ENCODE peak calls at places on chromosomes 12 and 14, in six cellular contexts. B, V, W, I, E and C are unnamed samples.

GRCh38 chr14:86574026-86574777 is 1044.3 kb downstream of the FLRT2 start:
- DNase-seq in B (no peak), V (no peak), W (no peak), I (no peak), E (no peak), C (no peak)

GRCh38 chr14:92449404-92449975 is 64.1 kb upstream of the RIN3 start:
- DNase-seq in B (no peak), V (no peak), W (no peak), I (no peak), E (no peak), C (no peak)

GRCh38 chr12:50032516-50033316 is 7.4 kb upstream of the RACGAP1 start:
- DNase-seq in B (peak; percentile 25), V (no peak), W (no peak), I (no peak), E (peak; percentile 58), C (no peak)

GRCh38 chr14:90567191-90567590 is 170.4 kb downstream of the CALM1 start:
- DNase-seq in B (no peak), V (no peak), W (no peak), I (no peak), E (no peak), C (no peak)

GRCh38 chr12:32583535-32583934 is 95.6 kb upstream of the DNM1L start:
- DNase-seq in B (no peak), V (no peak), W (peak; percentile 79), I (no peak), E (no peak), C (no peak)

GRCh38 chr12:52517888-52518287 is 2.3 kb downstream of the KRT5 start:
- DNase-seq in B (no peak), V (no peak), W (no peak), I (no peak), E (no peak), C (no peak)

GRCh38 chr12:21852251-21852650 is 77.7 kb upstream of the KCNJ8 start:
- DNase-seq in B (no peak), V (no peak), W (no peak), I (no peak), E (no peak), C (no peak)

GRCh38 chr12:127809236-127809635 is 457.7 kb upstream of the TMEM132C start:
- DNase-seq in B (no peak), V (no peak), W (no peak), I (no peak), E (no peak), C (no peak)

GRCh38 chr12:5789469-5789968 is 155.5 kb downstream of the ANO2 start:
- DNase-seq in B (no peak), V (no peak), W (no peak), I (no peak), E (no peak), C (no peak)

GRCh38 chr14:59215353-59215752 is 26.9 kb downstream of the DAAM1 start:
- DNase-seq in B (peak; percentile 85), V (no peak), W (peak; percentile 22), I (peak; percentile 51), E (peak; percentile 95), C (peak; percentile 81)

GRCh38 chr14:72599579-72600470 is 294.1 kb downstream of the DPF3 start:
- DNase-seq in B (no peak), V (no peak), W (no peak), I (no peak), E (no peak), C (no peak)

GRCh38 chr14:61322011-61322798 is 826 bp downstream of the PRKCH start:
- DNase-seq in B (peak; percentile 73), V (no peak), W (no peak), I (peak; percentile 66), E (peak; percentile 75), C (peak; percentile 83)

GRCh38 chr12:56840922-56841321 is 77.8 kb downstream of the HSD17B6 start:
- DNase-seq in B (no peak), V (no peak), W (no peak), I (peak; percentile 8), E (no peak), C (no peak)

GRCh38 chr14:44657153-44657552 is 150.1 kb upstream of the FSCB start:
- DNase-seq in B (no peak), V (no peak), W (no peak), I (no peak), E (no peak), C (no peak)

GRCh38 chr14:64474041-64474440 is 8.7 kb downstream of the AKAP5 start:
- DNase-seq in B (no peak), V (no peak), W (no peak), I (no peak), E (no peak), C (no peak)

GRCh38 chr14:104432611-104433231 is 146.8 kb upstream of the C14orf180 start:
- DNase-seq in B (peak; percentile 22), V (no peak), W (no peak), I (no peak), E (peak; percentile 62), C (peak; percentile 82)

GRCh38 chr12:119157528-119157927 is 21.2 kb upstream of the HSPB8 start:
- DNase-seq in B (no peak), V (no peak), W (no peak), I (no peak), E (no peak), C (no peak)

GRCh38 chr14:67963545-67963944 is 144.0 kb downstream of the RAD51B start:
- DNase-seq in B (no peak), V (no peak), W (no peak), I (no peak), E (no peak), C (no peak)

GRCh38 chr14:61836184-61836583 is 74.0 kb downstream of the SNAPC1 start:
- DNase-seq in B (no peak), V (no peak), W (no peak), I (no peak), E (no peak), C (no peak)

GRCh38 chr12:7091171-7091570 is 1.1 kb downstream of the C1R start:
- DNase-seq in B (no peak), V (no peak), W (no peak), I (no peak), E (no peak), C (no peak)

GRCh38 chr12:7092986-7093460 is 778 bp upstream of the C1R start:
- DNase-seq in B (no peak), V (no peak), W (no peak), I (no peak), E (no peak), C (no peak)

GRCh38 chr12:7093486-7093885 is 1.2 kb upstream of the C1R start:
- DNase-seq in B (no peak), V (no peak), W (no peak), I (no peak), E (no peak), C (no peak)

GRCh38 chr12:7091660-7092228 is 501 bp downstream of the C1R start:
- DNase-seq in B (no peak), V (no peak), W (no peak), I (peak; percentile 22), E (peak; percentile 87), C (no peak)

DNA sequence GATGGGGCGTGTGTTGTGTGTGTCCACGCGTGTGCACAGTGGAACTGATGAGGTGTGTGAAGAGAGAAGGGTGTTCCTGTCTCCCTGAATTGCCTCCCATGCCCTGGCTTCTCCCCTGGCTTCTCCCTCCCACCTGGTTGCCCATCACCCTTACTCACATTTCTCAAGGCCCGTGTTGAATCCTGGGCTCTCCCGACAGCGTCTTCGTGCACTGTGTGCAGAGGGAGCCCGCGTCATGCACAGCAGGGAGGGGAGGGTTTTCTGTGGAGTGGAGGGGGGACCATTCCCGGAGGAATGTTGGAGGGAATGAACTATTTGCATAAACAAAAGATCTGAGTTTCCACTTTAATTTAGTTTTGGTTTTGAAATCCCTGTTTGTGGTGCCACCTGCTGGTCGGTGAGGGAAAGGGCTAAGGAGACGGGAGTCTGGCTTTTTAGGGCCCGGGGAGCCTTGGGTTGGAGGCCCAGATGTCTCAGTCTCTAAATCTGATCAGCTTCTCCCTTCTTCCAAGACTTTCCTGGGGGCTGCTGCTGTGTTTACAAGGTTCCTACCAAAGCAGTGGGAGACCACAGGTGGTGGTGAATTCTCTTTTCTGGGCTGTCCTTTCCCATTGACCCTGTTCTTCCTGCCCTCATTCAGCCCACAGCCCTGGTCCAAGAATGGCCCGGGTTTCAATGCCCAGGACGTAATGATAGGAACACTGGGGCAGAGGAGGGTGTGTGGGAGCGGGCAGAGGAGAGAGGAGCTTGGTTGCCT is at the start of gene C1R:
- DNase-seq in B (peak; percentile 77), V (no peak), W (peak; percentile 67), I (peak; percentile 79), E (peak; percentile 95), C (peak; percentile 68)
- TF ChIP-seq POLR2A in B (no peak), V (no peak), W (no peak), I (peak; percentile 58), E (no peak), C (no peak)

GRCh38 chr12:109879332-109880048 is 851 bp downstream of the GLTP start:
- DNase-seq in B (no peak), V (no peak), W (peak; percentile 33), I (no peak), E (no peak), C (no peak)

GRCh38 chr12:109881752-109882151 is 1.4 kb upstream of the GLTP start:
- DNase-seq in B (no peak), V (no peak), W (no peak), I (no peak), E (no peak), C (no peak)

GRCh38 chr12:109878749-109879148 is 1.6 kb downstream of the GLTP start:
- DNase-seq in B (no peak), V (no peak), W (no peak), I (no peak), E (no peak), C (no peak)

GRCh38 chr12:109880938-109881337 is 597 bp upstream of the GLTP start:
- DNase-seq in B (no peak), V (no peak), W (peak; percentile 14), I (no peak), E (no peak), C (no peak)

DNA sequence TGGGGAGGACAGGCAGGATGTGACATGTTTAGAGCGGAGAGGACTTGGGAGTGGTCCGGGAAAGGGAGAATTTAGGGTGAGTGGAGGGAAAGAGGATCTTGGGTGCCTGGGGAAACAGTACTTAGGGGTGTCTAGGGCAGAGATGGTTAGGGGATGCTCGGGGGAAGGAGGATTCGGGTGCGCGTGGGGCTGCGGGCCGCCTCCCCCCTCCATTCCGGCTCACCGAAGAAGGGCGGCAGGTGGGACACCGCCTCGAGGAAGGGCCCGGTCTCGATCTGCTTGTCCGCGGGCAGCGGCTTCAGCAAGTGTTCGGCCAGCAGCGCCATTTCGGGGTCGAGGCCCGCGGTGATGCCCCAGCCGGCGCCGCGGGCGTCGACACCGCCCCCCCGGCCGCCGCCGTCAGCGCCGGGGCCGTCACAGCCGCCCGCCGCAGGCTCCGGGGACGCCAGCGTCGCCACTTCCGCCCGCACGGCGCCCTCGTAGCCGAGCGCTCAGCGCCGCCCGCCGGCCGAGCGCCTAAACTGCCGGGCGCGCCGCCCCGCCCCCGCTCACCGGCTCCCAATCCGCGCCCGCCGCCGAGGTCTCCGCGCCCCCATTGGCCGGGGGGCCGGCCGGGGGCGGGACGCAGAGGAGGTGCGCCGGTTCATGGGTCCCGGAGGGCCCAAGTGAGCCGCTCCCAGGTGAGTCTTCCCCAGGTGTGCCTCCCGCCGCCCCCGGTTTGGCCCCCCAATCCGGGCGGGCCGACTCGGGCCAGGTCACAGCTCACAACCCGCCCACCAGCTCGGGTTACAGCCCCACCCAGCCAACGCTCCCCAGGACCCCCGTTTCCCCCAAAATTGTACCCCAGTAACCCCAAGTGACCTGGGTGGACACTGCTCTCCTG is at the start of gene GLTP:
- DNase-seq in B (peak; percentile 91), V (no peak), W (peak; percentile 80), I (peak; percentile 90), E (peak; percentile 89), C (peak; percentile 99)
- TF ChIP-seq POLR2AphosphoS5 in B (no peak), V (no peak), W (peak; percentile 78), I (no peak), E (no peak), C (no peak)

GRCh38 chr12:10098762-10099161 is at the start of gene CLEC1A:
- DNase-seq in B (no peak), V (no peak), W (peak; percentile 82), I (no peak), E (no peak), C (peak; percentile 20)
- TF ChIP-seq POLR2A in B (no peak), V (no peak), W (peak; percentile 50), I (peak; percentile 26), E (no peak), C (no peak)

GRCh38 chr12:19761465-19761864 is 322.2 kb downstream of the AEBP2 start:
- DNase-seq in B (no peak), V (no peak), W (peak; percentile 41), I (no peak), E (no peak), C (no peak)
- TF ChIP-seq POLR2AphosphoS5 in B (no peak), V (no peak), W (no peak), I (no peak), E (no peak), C (no peak)